ENCODE peak calls at places on chromosomes 1 and 21, in ten cellular contexts. E is heart right ventricle, A is tibial artery, B is left ventricle myocardium inferior, Y is hepatocyte, C is DND-41, K is cardiac muscle cell, O is ovary, P is kidney, X is PC-3. V is an unnamed sample. For H3K9me3, the result is how much of the 10 kb centered on the place peaks cover.

GRCh38 chr1:183246436-183246835 is 60.4 kb downstream of the LAMC2 start:
- DNase-seq in B (no peak), C (no peak), K (no peak), O (no peak), A (no peak), X (no peak), P (no peak), Y (no peak), E (no peak), V (no peak)

GRCh38 chr1:45200906-45201500 is 5.4 kb downstream of the ZSWIM5 start:
- DNase-seq in O (no peak), A (no peak), K (no peak), Y (no peak), C (no peak), X (no peak), E (no peak), B (no peak), P (no peak), V (no peak)

GRCh38 chr1:178143730-178144343 is 49.9 kb downstream of the RASAL2 start:
- DNase-seq in B (no peak), O (no peak), C (no peak), Y (no peak), E (no peak), X (no peak), A (no peak), P (no peak), K (no peak), V (no peak)

GRCh38 chr1:84103197-84103992 is 40.7 kb upstream of the PRKACB start:
- DNase-seq in A (peak), K (peak), C (peak), X (peak), P (peak), B (peak), Y (peak), E (no peak), O (peak), V (no peak)

GRCh38 chr1:84435159-84435558 is 36.9 kb downstream of the DNASE2B start:
- DNase-seq in C (no peak), P (no peak), Y (no peak), E (no peak), K (no peak), B (no peak), A (no peak), X (no peak), O (no peak), V (no peak)

GRCh38 chr1:30081379-30082102 is 641.8 kb downstream of the MATN1 start:
- DNase-seq in O (no peak), Y (no peak), P (no peak), K (no peak), E (no peak), X (no peak), B (no peak), C (no peak), A (no peak), V (no peak)

GRCh38 chr1:216221260-216221700 is 202.0 kb downstream of the USH2A start:
- DNase-seq in Y (peak), K (peak), O (no peak), E (no peak), B (no peak), X (peak), C (peak), A (peak), P (no peak), V (no peak)

GRCh38 chr1:3869751-3870301 is 12.6 kb downstream of the DFFB start:
- DNase-seq in K (no peak), C (no peak), X (no peak), Y (no peak), B (no peak), E (no peak), A (no peak), O (no peak), P (no peak), V (no peak)

GRCh38 chr1:234601217-234602017 is 8.6 kb downstream of the IRF2BP2 start:
- DNase-seq in Y (peak), A (no peak), O (no peak), P (no peak), X (peak), B (no peak), K (no peak), C (peak), E (no peak), V (no peak)

GRCh38 chr1:67801903-67802302 is 31.4 kb downstream of the GNG12 start:
- DNase-seq in B (no peak), O (no peak), E (no peak), K (no peak), A (no peak), C (no peak), Y (no peak), X (no peak), P (no peak), V (no peak)

GRCh38 chr21:15682977-15683376 is 46.8 kb upstream of the USP25 start:
- DNase-seq in E (no peak), C (no peak), X (peak), Y (no peak), A (no peak), P (no peak), B (no peak), K (no peak), O (no peak), V (no peak)

GRCh38 chr1:202578001-202578500 is 132.2 kb downstream of the SYT2 start:
- DNase-seq in Y (no peak), K (no peak), B (no peak), O (no peak), P (no peak), X (no peak), E (no peak), A (no peak), C (no peak), V (no peak)

DNA sequence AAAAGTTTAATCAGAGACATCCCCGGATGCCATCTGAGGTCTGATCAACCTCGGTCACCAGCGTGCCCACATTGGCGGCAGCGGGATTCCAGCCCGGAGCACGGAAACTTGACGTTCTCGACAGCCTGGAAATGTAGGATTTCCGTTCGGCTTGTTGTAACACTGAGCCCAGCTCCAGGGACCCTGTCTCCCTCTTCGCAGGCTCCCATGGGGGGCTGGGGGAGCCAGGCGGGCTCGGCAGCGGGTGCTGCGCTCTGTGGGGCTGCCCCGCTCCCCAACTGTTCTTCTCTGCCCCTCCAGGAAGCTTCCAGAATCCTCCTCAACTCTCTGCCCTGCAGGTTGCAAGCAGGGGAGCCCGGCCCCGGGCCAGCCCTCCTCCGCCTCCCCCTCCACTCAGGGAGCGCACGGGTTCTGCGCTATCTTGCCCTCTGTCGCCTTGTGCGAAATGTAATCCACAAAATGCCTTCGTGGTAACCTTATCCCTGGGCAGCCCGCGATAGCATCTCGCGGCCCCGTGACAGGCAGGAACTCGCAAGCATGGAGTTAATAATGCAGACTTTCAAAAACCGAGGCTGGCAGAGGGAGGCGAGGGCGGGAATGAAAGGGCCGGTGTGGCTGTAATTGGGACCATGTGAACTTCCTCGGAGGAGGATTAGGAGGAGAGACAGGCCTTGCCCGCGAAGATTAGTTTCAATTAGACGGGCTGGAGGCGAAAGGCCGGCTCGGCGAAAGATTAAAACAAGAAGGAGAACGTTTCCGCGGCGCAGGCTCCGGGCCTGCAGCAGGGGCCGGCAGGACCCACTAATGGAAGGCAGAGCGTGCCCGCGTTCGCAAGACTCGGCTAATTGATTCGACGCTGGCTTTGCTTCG is 53.9 kb upstream of the TTC34 start:
- DNase-seq in K (no peak), P (peak), Y (no peak), B (no peak), X (no peak), A (no peak), O (no peak), E (no peak), C (no peak), V (no peak)
- H3K9me3 ChIP-seq in K (under half), P (under half), Y (under half), B (under half), X (under half), A (under half), O (under half), E (under half), C (under half), V (under half)

GRCh38 chr1:168263130-168263529 is 17.5 kb upstream of the TBX19 start:
- DNase-seq in C (no peak), X (no peak), Y (no peak), E (no peak), A (no peak), K (no peak), O (no peak), B (no peak), P (no peak), V (no peak)
- H3K9me3 ChIP-seq in C (under half), X (under half), Y (under half), E (under half), A (under half), K (under half), O (under half), B (under half), P (under half), V (under half)

GRCh38 chr1:50417946-50418599 is 5.2 kb downstream of the DMRTA2 start:
- DNase-seq in B (no peak), C (no peak), P (no peak), Y (no peak), E (no peak), X (no peak), K (no peak), O (no peak), A (no peak), V (no peak)
- H3K9me3 ChIP-seq in B (under half), C (under half), P (under half), Y (under half), E (under half), X (under half), K (under half), O (under half), A (under half), V (under half)

DNA sequence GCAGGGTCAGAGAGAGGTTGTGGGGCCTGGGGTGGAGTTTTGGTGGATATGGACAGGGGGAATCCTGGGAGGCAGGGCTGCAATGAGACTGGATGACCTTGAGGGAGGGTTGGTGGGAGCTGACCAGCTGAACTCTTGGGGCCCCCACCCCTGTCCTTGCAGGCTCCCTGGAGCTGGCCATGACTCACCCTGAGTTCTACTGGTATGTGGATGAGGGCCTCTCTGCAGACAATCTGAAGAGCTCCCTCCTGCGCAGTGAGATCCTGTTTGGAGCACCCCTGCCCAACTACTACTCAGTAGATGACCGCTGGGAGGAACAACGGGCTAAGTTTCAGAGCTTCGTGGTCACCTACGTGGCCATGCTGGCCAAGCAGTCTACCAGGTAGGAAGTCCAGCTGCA is 23.6 kb downstream of the DISP3 start:
- DNase-seq in B (no peak), X (no peak), Y (no peak), P (no peak), A (no peak), E (no peak), C (no peak), O (no peak), K (no peak), V (no peak)
- H3K9me3 ChIP-seq in B (under half), X (under half), Y (under half), P (under half), A (under half), E (half or more), C (under half), O (under half), K (under half), V (under half)

DNA sequence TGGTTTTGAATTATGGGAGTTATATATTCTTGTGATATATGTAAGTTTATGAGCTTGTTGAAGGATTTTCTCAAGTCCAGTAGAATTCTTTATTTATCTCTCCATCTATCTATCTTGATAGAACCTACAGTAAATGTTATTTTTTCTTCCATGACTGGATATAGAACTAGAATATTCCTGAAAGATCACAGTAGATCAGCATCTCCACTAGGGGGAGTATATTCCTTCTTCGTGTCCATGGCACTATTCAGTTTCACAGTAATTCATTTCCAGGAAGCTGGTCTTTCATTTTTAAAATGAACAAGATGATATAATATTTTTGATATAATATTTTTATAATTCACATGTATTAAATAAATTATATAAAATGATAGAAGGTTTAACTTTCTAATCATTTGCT is 18.8 kb downstream of the TMPRSS15 start:
- DNase-seq in A (no peak), E (no peak), P (no peak), X (peak), B (no peak), Y (peak), C (no peak), O (no peak), K (peak), V (no peak)
- H3K9me3 ChIP-seq in A (under half), E (under half), P (under half), X (under half), B (under half), Y (under half), C (under half), O (under half), K (under half), V (under half)

GRCh38 chr1:207808322-207808705 is 56.5 kb downstream of the CD46 start:
- DNase-seq in C (no peak), A (no peak), K (peak), B (no peak), Y (no peak), X (no peak), O (no peak), E (no peak), P (peak), V (no peak)

GRCh38 chr1:207807395-207808321 is 55.8 kb downstream of the CD46 start:
- DNase-seq in Y (no peak), A (peak), X (no peak), P (peak), C (no peak), K (no peak), E (peak), B (peak), O (peak), V (no peak)

GRCh38 chr1:207810606-207811295 is 58.9 kb downstream of the CD46 start:
- DNase-seq in X (no peak), O (no peak), Y (no peak), K (no peak), A (no peak), B (no peak), E (no peak), C (no peak), P (peak), V (no peak)

GRCh38 chr1:207810173-207810572 is 58.3 kb downstream of the CD46 start:
- DNase-seq in P (no peak), C (no peak), K (no peak), O (no peak), Y (no peak), X (no peak), E (no peak), B (no peak), A (no peak), V (no peak)

DNA sequence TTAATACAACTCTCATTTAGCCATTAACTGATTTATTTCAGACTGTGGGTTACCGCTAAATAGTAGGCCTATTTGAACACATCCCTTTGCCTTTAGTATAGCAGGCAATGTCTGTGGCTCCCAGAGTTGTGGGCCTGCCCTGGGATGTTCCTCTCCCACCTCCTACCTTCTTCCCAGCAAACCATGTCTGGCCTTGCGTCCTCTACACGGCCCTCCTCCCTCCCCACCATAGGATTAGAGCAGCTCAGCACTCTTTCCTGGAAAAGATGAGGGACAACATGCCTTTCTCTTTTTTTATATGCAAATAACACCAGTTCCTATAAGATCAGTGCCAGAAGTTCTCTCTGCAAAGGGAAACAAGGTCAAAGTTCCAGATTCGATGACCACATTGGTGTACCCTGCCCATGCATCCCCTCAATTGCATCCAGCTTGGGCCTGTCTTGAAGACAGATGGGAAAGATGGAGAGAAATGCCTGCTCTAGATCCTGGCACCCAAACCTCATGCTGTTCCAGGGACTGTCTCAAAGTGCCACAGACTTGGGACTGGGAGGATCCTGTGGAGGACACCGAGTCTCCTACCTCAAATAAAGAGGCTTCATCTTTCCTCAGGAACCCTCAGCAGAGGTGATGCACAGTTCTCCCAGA is 57.2 kb downstream of the CD46 start:
- DNase-seq in A (no peak), P (no peak), Y (no peak), O (no peak), C (no peak), E (no peak), X (no peak), K (no peak), B (no peak), V (no peak)
- H3K9me3 ChIP-seq in A (under half), P (under half), Y (under half), O (under half), C (under half), E (under half), X (under half), K (under half), B (under half), V (under half)

GRCh38 chr1:21261551-21262281 is 28.5 kb downstream of the ECE1 start:
- DNase-seq in X (peak), C (no peak), P (peak), O (no peak), B (peak), K (peak), E (peak), A (peak), Y (peak), V (no peak)
- H3K9me3 ChIP-seq in X (under half), C (under half), P (under half), O (under half), B (under half), K (under half), E (under half), A (under half), Y (under half), V (under half)

GRCh38 chr21:9767592-9768375 is 753.6 kb upstream of the TPTE start:
- DNase-seq in C (no peak), P (peak), A (no peak), Y (no peak), K (no peak), O (no peak), X (no peak), E (no peak), B (no peak), V (no peak)
- H3K9me3 ChIP-seq in C (under half), P (under half), A (under half), Y (under half), K (under half), O (under half), X (half or more), E (half or more), B (half or more), V (under half)